ENCODE peak calls at places on chromosomes 11 and 22, in seven cellular contexts. E is astrocyte of the spinal cord, T is keratinocyte, F is tibial artery, Y is cardiac fibroblast, D is epithelial cell of esophagus, W is H1. J is an unnamed sample.

GRCh38 chr22:35150163-35151107 is 84.5 kb downstream of the ISX start:
- DNase-seq in D (peak; percentile 19), F (peak; percentile 25), Y (peak; percentile 57), T (no peak), W (peak; percentile 94), E (peak; percentile 13), J (peak; percentile 14)

GRCh38 chr11:112163875-112164521 is at the start of gene IL18:
- DNase-seq in Y (no peak), D (peak; percentile 74), T (no peak), E (peak; percentile 29), W (peak; percentile 57), F (peak; percentile 41), J (no peak)

GRCh38 chr22:41478891-41479521 is 10.1 kb downstream of the ACO2 start:
- DNase-seq in F (peak; percentile 30), D (peak; percentile 13), Y (peak; percentile 43), W (no peak), T (no peak), E (peak; percentile 32), J (no peak)

GRCh38 chr11:126426820-126427749 is 71.6 kb downstream of the ST3GAL4 start:
- DNase-seq in W (no peak), D (no peak), E (no peak), F (no peak), T (no peak), Y (no peak), J (no peak)

GRCh38 chr11:11290354-11290753 is 62.7 kb downstream of the CSNK2A3 start:
- DNase-seq in T (no peak), D (no peak), W (no peak), Y (no peak), F (no peak), E (no peak), J (no peak)

GRCh38 chr22:49365191-49365837 is 462.4 kb downstream of the BRD1 start:
- DNase-seq in T (no peak), W (no peak), F (no peak), Y (no peak), D (no peak), E (no peak), J (no peak)

GRCh38 chr11:9176550-9176949 is 85.2 kb upstream of the SCUBE2 start:
- DNase-seq in F (no peak), W (no peak), E (no peak), D (no peak), T (no peak), Y (no peak), J (no peak)

GRCh38 chr11:101686514-101686913 is 102.7 kb upstream of the TRPC6 start:
- DNase-seq in D (peak; percentile 95), F (no peak), T (peak; percentile 50), E (peak; percentile 65), W (no peak), Y (peak; percentile 33), J (peak; percentile 32)

GRCh38 chr22:50177537-50178470 is 7.3 kb downstream of the PANX2 start:
- DNase-seq in D (no peak), F (no peak), W (no peak), E (no peak), T (no peak), Y (no peak), J (no peak)

GRCh38 chr11:2677127-2677526 is 22.7 kb downstream of the KCNQ1OT1 start:
- DNase-seq in E (no peak), T (no peak), F (no peak), Y (no peak), W (no peak), D (no peak), J (no peak)

GRCh38 chr11:87819141-87819540 is 356.1 kb downstream of the RAB38 start:
- DNase-seq in E (peak; percentile 5), W (no peak), T (no peak), Y (no peak), F (no peak), D (no peak), J (no peak)

GRCh38 chr22:46070215-46070721 is 80.1 kb upstream of the PPARA start:
- DNase-seq in D (peak; percentile 73), W (peak; percentile 74), T (no peak), F (peak; percentile 82), E (no peak), Y (peak; percentile 74), J (no peak)

GRCh38 chr11:65216830-65217229 is 35.1 kb downstream of the CAPN1 start:
- DNase-seq in Y (no peak), T (no peak), D (no peak), F (no peak), E (no peak), W (no peak), J (no peak)

GRCh38 chr22:35910013-35910860 is 118.4 kb downstream of the RBFOX2 start:
- DNase-seq in Y (peak; percentile 56), F (no peak), D (no peak), T (no peak), E (peak; percentile 25), W (no peak), J (no peak)

GRCh38 chr22:28600546-28601143 is 79.0 kb downstream of the TTC28 start:
- DNase-seq in Y (peak; percentile 79), D (peak; percentile 58), W (no peak), E (peak; percentile 76), T (peak; percentile 21), F (no peak), J (peak; percentile 71)

GRCh38 chr11:44445500-44446340 is 119.7 kb upstream of the CD82 start:
- DNase-seq in T (peak; percentile 56), E (no peak), D (peak; percentile 50), F (no peak), Y (no peak), W (no peak), J (no peak)

GRCh38 chr11:90223248-90223585 is 368 bp upstream of the CHORDC1 start:
- DNase-seq in W (no peak), E (no peak), T (no peak), F (no peak), Y (no peak), D (no peak), J (no peak)

DNA sequence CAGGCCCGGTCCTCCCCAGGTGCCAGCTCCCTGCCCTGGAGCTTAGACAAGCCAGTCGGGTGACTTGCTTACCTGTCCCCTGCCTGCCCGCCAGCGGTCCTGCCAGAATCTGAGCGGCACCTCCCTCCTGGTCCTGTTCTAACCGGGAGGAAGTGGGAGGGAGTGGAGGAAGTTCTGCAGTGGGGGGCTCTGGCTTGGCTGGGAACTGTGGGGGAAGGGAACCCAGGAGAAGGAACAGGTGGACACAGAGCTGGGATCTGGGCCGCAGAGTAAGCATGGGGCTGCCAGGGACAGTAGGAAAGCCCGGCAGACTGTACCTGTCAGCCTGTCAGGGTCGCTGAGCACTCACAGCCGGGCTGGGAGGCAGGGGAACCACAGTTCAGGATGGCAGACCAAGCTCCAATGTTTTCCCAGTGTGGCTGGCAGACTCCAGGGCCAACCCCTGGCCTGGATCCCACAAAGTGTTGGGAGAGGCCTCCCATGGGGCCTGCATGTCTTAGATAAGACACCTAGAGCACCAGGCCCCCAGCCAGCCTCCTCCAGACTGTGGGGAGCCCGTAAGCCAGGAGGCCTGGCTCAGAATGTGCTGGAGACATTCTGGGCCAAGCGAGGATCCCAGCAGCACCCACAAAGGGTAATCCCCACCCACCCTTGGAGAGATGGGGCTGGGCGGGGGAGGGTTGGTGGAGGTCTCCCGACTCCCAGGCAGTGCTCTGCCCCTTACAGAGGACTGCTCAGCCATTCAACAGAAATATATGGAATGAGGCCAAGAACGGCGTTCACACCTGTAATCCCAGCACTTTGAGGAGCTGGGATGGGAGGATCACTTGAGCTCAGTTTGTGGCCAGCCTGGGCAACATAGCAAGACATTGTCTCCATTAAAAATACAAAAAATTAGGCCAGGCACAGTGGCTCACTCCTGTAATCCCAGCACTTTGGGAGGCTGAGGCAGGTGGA is 2.3 kb downstream of the CYB5R3 start:
- DNase-seq in W (no peak), Y (peak; percentile 67), E (no peak), D (no peak), F (no peak), T (no peak), J (no peak)
- H3K4me3 ChIP-seq in W (no peak overlapping the region), Y (peak overlapping the region; percentile 13), E (no peak overlapping the region), D (peak overlapping the region; percentile 14), F (peak overlapping the region; percentile 99), T (peak overlapping the region; percentile 54), J (no peak overlapping the region)

DNA sequence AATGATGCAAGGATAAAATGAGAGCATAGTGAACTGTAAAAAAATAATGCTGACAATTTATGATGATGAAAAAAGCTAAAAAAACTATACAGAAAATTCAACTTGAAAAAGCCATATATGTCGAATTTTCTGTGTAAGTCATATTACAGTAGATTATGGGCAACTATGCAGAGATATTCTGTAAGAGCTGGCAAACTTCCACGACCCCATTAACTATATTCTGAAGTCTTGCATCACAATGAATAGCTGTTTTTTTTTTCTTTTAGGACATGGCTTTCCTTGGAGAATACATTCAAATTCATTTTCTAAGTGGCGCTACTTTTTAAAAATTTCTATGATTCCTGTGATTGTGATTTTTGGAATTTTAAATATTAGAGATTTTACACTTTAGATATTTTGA is 18.4 kb downstream of the PSMD13 start:
- DNase-seq in W (no peak), E (no peak), Y (peak; percentile 74), D (no peak), T (no peak), F (no peak), J (no peak)
- H3K4me3 ChIP-seq in W (no peak overlapping the region), E (no peak overlapping the region), Y (no peak overlapping the region), D (no peak overlapping the region), T (no peak overlapping the region), F (no peak overlapping the region), J (no peak overlapping the region)

DNA sequence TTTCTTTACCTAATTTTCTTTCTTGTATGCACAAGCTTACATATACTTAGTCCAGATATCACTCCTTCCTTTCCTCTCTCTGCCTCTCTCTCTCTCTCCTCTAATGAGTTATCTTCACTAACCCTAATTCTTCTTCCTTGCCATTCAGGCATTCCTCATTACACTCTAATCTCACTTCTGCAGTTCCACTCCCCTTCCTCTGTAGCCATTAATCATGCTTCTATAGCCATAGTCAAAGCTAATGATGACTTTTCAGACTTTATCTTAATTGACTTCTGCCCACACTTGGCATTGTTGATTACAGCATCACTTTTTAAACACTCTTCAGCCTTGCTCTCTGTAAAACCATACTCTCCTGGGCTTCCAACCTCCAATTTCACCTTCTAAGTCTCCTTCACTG is 35.3 kb upstream of the SC5D start:
- DNase-seq in E (no peak), D (no peak), W (no peak), F (no peak), Y (no peak), T (no peak), J (no peak)
- H3K4me3 ChIP-seq in E (no peak overlapping the region), D (no peak overlapping the region), W (no peak overlapping the region), F (no peak overlapping the region), Y (no peak overlapping the region), T (no peak overlapping the region), J (no peak overlapping the region)

DNA sequence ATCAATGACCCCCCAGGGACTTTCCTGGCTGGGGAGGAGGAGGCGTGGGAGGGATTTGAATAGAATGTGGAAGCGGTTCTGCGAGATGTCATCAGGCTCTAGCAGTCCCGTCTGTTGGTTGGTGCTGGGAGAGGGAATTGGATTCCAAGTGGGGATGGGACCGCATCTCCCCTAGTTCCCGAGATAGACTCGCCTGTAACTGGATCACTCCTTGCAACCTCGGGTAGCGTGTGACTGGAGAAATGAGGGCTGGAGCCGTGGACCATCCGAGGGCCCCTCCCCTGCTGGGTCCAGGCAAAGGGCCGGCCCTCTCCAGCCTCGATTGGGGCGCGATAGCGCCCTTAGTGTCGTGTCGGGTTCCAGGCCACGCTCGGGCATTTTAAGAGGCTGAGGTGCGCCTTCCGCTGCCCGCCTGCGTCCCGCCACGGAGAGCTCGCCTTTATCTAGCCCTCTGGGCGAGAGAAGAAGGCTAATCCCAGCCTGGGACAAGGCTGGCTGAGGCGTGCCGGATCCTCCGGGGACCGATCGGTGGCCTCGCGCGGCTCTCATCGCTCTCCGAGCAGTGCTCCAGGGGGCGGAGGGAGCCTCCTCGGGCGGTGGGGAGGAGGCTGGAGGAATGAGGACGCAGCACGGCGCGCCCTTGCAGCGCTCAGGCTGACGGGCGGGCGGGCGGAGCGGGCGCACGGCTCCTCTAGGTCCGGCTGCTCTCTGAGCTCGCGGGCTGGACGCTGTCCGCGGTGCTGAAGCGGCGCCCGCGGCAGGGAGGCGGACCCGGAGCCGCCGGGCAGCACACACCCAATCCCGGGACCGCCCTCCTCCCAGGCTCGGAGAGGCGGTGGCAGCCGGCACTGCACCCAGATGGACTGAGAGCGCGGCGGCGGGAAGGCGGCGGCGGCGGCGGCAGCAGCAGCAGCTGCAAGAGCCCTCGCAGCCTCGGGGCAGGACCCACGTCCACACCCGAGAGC is 107.8 kb downstream of the OSBP2 start:
- DNase-seq in W (peak; percentile 91), D (peak; percentile 94), T (peak; percentile 52), F (peak; percentile 75), Y (peak; percentile 94), E (peak; percentile 94), J (peak; percentile 73)
- H3K4me3 ChIP-seq in W (peak overlapping the region; percentile 57), D (peak overlapping the region; percentile 23), T (peak overlapping the region; percentile 46), F (no peak overlapping the region), Y (peak overlapping the region; percentile 35), E (peak overlapping the region; percentile 21), J (no peak overlapping the region)

J was measured in Jurkat, Clone E6-1.